ENCODE peak calls at places on chromosomes 5 and 9, in eight cellular contexts. W, Q, Z, R, Y, F, T and A are unnamed samples.

GRCh38 chr5:1239514-1240251 is 14.5 kb downstream of the SLC6A18 start:
- DNase-seq in Y (no peak), W (no peak), R (no peak), Q (no peak), T (no peak), F (peak), Z (no peak), A (no peak)

GRCh38 chr5:178373711-178374110 is 141.1 kb upstream of the PHYKPL start:
- DNase-seq in Z (no peak), T (no peak), W (no peak), F (no peak), R (no peak), Y (no peak), Q (no peak), A (no peak)

GRCh38 chr9:114299286-114300152 is 23.4 kb upstream of the ORM1 start:
- DNase-seq in Q (peak), Y (no peak), Z (no peak), W (no peak), R (no peak), F (peak), T (peak), A (no peak)

GRCh38 chr5:152631217-152631616 is 226.1 kb upstream of the NMUR2 start:
- DNase-seq in T (no peak), Y (no peak), F (no peak), Q (no peak), W (no peak), R (no peak), Z (no peak), A (no peak)

GRCh38 chr5:145982572-145983314 is 46.4 kb downstream of the SH3RF2 start:
- DNase-seq in W (no peak), Y (no peak), F (no peak), R (no peak), Z (no peak), T (no peak), Q (no peak), A (no peak)

GRCh38 chr5:63456279-63456678 is 506.0 kb downstream of the HTR1A start:
- DNase-seq in R (no peak), Q (no peak), W (no peak), F (no peak), Z (no peak), Y (no peak), T (no peak), A (no peak)

GRCh38 chr5:112253478-112254250 is 165.4 kb downstream of the EPB41L4A start:
- DNase-seq in R (no peak), Z (no peak), Q (peak), W (no peak), T (no peak), Y (peak), F (no peak), A (no peak)

GRCh38 chr9:137593176-137593575 is 2.9 kb upstream of the ZMYND19 start:
- DNase-seq in R (no peak), Z (no peak), F (peak), W (no peak), T (peak), Q (no peak), Y (no peak), A (no peak)

GRCh38 chr9:77866882-77867281 is 164.7 kb downstream of the GNAQ start:
- DNase-seq in Y (no peak), T (no peak), Z (no peak), Q (no peak), F (no peak), R (no peak), W (no peak), A (no peak)

GRCh38 chr9:80952523-80952922 is 736.8 kb downstream of the TLE1 start:
- DNase-seq in R (no peak), F (no peak), T (no peak), Z (peak), W (no peak), Q (no peak), Y (no peak), A (no peak)

GRCh38 chr9:118809160-118809625 is 560.0 kb downstream of the BRINP1 start:
- DNase-seq in F (no peak), W (no peak), T (no peak), Z (no peak), Y (no peak), Q (no peak), R (no peak), A (no peak)

GRCh38 chr9:117678882-117679281 is 25.3 kb upstream of the TLR4 start:
- DNase-seq in T (no peak), Z (no peak), W (no peak), R (peak), Q (no peak), F (no peak), Y (no peak), A (no peak)

GRCh38 chr9:117681827-117682226 is 22.4 kb upstream of the TLR4 start:
- DNase-seq in F (no peak), T (no peak), Z (no peak), R (no peak), Y (no peak), W (no peak), Q (no peak), A (no peak)

GRCh38 chr9:117679425-117679824 is 24.8 kb upstream of the TLR4 start:
- DNase-seq in R (no peak), Q (no peak), Z (no peak), W (no peak), Y (no peak), T (no peak), F (no peak), A (no peak)

GRCh38 chr9:117687532-117687931 is 16.7 kb upstream of the TLR4 start:
- DNase-seq in T (no peak), Z (no peak), F (no peak), W (no peak), Q (no peak), Y (no peak), R (no peak), A (no peak)

DNA sequence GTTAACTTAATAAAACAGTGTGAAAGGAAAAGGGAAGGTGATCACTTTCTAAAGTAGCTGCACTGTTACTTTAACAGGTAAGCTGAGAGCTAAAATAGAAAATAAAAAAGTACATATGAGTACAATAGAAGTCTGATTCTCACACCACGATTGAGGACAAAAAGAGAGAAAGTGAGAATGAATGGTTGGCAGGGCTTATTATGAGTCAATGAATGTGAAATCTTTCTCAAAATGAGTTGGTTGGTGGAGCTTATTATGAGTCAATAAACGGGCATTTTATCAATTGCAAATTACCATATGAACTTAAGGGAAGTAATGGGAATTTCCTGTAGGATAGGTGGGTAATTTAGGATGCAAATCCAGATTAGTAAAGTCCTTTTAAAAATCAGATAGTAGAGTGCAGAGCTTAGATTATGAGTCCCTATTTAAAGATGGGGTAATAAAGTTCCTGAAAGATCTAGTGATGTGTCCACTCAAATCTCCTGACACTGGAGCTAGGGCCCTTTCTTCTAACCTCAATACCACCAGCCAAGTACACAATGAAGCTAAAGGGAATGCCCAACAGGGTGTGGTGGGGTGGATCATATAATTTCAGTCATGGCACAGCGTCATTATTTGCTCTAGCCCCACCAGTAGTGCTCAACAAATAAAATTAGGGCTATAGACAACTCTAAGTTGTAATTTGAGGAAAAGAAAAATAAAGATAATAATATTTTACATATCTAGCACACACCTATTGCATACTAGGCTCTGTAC is 21.1 kb upstream of the TLR4 start:
- DNase-seq in T (no peak), Q (no peak), R (no peak), W (no peak), Z (no peak), F (no peak), Y (no peak), A (no peak)
- TF ChIP-seq EP300 in T (no peak), Q (no peak), R (no peak), W (no peak), Z (no peak), F (no peak), Y (no peak), A (no peak)

DNA sequence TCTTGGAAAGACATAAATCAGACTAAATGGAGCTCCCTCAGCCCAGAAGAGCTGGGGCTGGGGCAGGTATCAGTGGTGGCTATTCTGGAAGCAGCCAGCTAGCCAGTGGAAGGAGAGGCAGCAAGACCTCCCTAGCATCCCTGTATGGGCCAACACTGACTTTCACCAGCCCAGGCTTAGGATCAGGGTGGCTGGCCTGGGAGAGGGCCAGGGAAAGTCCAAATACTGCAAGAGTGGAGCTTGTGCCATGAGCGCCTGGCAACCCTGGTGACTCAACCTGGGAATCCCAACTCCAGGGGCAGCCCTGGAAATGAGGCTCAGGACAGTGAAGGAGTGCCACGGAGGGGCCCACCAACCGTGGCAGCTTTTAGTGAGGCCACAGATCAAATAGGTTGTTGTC is 7.6 kb upstream of the IRF1 start:
- DNase-seq in Z (peak), Y (peak), R (peak), T (peak), F (peak), Q (peak), W (no peak), A (no peak)
- H3K27ac ChIP-seq in Z (peak), Y (peak), R (peak), T (peak), F (peak), Q (peak), W (no peak), A (peak)

GRCh38 chr5:57499262-57500050 is 16.8 kb upstream of the ACTBL2 start:
- DNase-seq in Y (peak), Q (no peak), T (no peak), Z (peak), F (no peak), R (peak), W (peak), A (no peak)
- H3K4me3 ChIP-seq in Y (no peak), Q (peak), T (no peak), Z (no peak), F (peak), R (peak), W (no peak), A (no peak)

DNA sequence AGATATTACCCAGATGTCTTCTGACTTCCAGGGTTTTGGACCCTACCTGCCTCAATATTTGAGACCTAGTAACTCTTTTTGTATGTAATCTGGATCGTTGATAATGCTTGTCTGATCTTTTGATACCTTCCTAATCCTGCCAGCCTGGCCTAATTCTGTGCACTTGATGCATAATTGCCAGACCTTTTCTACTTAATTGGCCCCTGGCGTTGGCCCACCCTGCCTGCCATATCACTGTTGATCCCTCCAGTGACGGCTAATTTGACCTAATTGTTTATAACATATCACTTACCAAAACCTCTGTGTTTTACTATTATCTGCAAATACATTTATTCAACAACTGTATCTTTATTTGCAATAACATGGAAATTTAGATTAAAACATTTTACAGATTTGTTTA is 49.0 kb downstream of the SLC44A1 start:
- DNase-seq in Q (no peak), W (no peak), F (no peak), R (no peak), Y (no peak), T (no peak), Z (no peak), A (no peak)
- TF ChIP-seq EP300 in Q (no peak), W (no peak), F (no peak), R (no peak), Y (no peak), T (no peak), Z (no peak), A (no peak)

GRCh38 chr5:57184322-57184721 is 10.5 kb downstream of the GPBP1 start:
- DNase-seq in T (no peak), W (no peak), Y (no peak), R (peak), F (no peak), Z (no peak), Q (no peak), A (no peak)

GRCh38 chr5:57190593-57190992 is 16.7 kb downstream of the GPBP1 start:
- DNase-seq in T (no peak), F (no peak), R (no peak), Q (no peak), Z (no peak), W (no peak), Y (no peak), A (no peak)

GRCh38 chr5:57191163-57191562 is 17.3 kb downstream of the GPBP1 start:
- DNase-seq in Q (no peak), Y (no peak), Z (no peak), F (no peak), T (no peak), W (no peak), R (no peak), A (no peak)

GRCh38 chr5:57185301-57185700 is 11.4 kb downstream of the GPBP1 start:
- DNase-seq in F (no peak), Y (no peak), R (no peak), T (no peak), W (no peak), Z (no peak), Q (no peak), A (no peak)

GRCh38 chr5:57186194-57186593 is 12.3 kb downstream of the GPBP1 start:
- DNase-seq in R (no peak), Q (no peak), F (no peak), Z (no peak), Y (no peak), W (no peak), T (no peak), A (no peak)
- H3K27ac ChIP-seq in R (no peak), Q (no peak), F (no peak), Z (no peak), Y (no peak), W (no peak), T (no peak), A (no peak)

DNA sequence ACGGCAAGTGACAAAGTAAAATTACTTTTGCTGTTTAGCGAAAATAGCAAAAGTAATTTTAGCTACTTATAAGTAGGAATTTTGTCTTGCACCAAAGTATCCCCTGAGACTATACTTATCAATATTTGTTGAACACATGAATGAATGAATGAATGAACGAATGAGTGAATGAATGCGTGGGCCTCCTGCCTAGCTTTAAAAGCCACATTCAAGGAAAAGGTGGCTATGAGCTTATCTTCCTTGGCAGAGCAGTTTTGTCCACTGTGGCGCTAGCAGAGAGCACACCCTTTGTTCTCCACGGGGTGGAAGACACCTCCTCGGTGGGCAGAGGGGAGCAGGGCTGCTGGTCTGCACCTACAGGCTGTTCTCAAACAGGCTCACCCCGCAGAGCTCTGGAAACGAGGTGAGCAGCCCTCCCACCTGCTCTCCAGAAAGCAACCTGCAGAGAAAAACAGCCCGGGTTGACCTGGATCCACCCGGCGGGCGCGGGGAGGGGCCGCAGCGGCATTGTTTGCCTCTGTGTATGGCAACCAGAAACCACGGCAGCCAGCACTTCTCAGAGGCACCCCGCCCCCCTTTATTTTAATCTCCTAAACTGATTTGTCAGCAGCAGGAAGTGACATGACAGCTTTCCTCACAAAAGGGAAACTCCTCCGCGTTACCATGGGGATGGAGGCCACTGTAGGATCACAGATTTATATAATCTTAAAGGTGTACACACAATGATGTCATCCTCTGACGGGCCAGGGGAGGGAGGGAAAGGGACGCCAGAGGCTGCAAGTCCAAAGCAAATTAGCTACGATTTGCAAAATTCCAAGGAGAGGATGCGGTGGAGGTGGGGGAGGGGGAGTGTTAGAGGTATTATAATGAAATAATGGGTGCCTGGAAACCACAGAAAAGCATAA is 5.9 kb downstream of the DUSP1 start:
- DNase-seq in F (peak), R (peak), Q (peak), W (peak), T (peak), Y (peak), Z (peak), A (peak)
- H3K4me3 ChIP-seq in F (peak), R (peak), Q (peak), W (peak), T (no peak), Y (peak), Z (peak), A (peak)

GRCh38 chr9:110048473-110048975 is 159.4 kb downstream of the C9orf152 start:
- DNase-seq in F (peak), R (peak), W (no peak), Z (peak), Y (peak), Q (peak), T (peak), A (peak)

GRCh38 chr9:110048976-110049698 is 158.8 kb downstream of the C9orf152 start:
- DNase-seq in F (no peak), Q (no peak), W (no peak), T (no peak), R (no peak), Y (no peak), Z (peak), A (peak)

GRCh38 chr9:110049699-110050450 is 158.1 kb downstream of the C9orf152 start:
- DNase-seq in W (no peak), Q (peak), F (peak), R (no peak), Y (no peak), T (no peak), Z (peak), A (peak)

GRCh38 chr9:110047232-110047954 is 160.6 kb downstream of the C9orf152 start:
- DNase-seq in W (no peak), Y (no peak), Z (no peak), R (no peak), T (no peak), Q (no peak), F (no peak), A (no peak)

GRCh38 chr9:110047955-110048472 is 159.9 kb downstream of the C9orf152 start:
- DNase-seq in W (no peak), R (no peak), F (no peak), Z (peak), Y (no peak), Q (no peak), T (no peak), A (peak)
- TF ChIP-seq EP300 in W (no peak), R (no peak), F (no peak), Z (no peak), Y (no peak), Q (no peak), T (no peak), A (no peak)

DNA sequence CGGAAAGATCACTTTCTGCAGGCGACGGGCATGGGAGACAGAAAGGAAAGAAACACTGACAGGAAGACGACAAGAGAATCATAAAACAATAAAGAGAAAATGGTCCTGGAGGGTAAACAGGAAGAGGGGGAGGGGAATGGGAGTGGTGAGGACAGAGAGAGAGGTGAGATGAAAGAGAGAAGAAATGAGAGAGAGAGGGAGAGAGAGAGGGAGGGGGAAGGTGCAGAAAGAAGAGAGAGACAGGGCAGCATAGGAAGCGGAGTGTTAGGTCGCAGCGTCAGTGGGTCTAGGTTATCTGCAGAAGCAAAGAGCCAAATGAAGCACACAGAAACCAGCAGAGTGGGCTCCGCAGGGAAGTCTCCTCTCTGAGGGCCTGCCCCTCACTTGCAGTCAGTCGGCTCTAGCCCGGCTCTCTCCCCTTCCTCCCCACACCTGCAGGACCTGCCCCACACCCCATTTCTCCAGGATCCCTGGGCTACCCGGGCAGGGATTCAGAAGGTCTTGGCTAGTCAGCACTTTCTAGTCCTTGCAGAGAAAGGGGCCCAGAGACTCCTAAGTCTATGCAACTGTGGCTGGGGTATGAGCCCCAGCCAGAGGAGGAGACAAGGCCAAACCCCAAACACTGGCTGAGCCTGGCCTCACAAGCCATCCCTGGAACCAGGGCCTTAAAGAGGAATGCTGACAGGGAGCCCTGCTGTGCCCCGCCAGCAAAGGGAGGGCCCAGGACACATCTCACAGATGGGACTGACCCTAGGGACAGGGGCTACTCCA is 29.7 kb upstream of the MEIKIN start:
- DNase-seq in Y (no peak), Z (no peak), Q (no peak), R (no peak), W (no peak), T (no peak), F (no peak), A (no peak)
- H3K27ac ChIP-seq in Y (peak), Z (no peak), Q (no peak), R (no peak), W (no peak), T (no peak), F (peak), A (no peak)

DNA sequence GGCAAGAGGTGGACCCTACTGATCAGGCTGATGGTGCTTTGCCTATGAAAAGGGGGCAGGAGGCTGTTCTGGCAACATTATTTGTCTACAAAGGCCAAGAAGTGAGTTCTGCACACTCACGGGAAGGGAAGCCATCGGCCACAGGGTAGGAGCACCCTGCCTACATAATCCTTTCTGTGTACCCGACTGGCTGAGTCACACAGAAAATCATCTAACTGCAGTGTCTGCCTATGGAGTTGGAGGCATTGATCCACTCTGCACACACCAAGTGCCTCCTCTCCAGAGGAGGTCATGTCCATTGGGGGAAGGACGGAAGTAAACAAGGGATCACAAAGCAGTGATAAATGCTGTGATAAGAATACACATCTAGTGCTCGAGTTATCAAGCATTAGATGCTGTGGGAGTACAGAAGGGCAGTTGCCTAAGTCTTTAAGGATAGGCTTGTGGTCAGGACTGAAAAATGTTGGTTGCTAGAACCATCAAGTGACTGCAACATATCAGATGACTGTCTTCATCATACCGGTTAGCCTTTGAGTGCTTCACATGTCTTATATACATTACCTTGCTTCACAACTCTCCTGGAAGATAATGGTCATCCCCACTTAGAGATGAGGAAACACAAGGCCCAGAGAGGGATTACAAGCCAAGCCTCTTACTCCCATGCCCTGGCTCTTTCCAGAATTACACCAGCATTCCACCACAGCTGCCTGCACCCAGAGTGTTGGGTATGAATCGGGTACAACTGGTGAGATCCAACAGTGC is 1.3 kb upstream of the SLC2A8 start:
- DNase-seq in F (no peak), W (peak), R (no peak), Y (no peak), T (no peak), Z (no peak), Q (no peak), A (no peak)
- H3K4me3 ChIP-seq in F (peak), W (peak), R (peak), Y (peak), T (no peak), Z (peak), Q (peak), A (no peak)